ENCODE peak calls at places on chromosomes 1 and 21, in nine cellular contexts. D is aorta; Y is left lung; W is SJSA1; F is CD8-positive, alpha-beta T cell; P is heart left ventricle; O is tibial nerve; K is colonic mucosa; T is adipocyte. M is an unnamed sample.

GRCh38 chr21:36207577-36208320 is 51.1 kb downstream of the DOP1B start:
- DNase-seq in W (no peak), Y (no peak), T (peak), P (no peak), O (no peak), D (peak), F (no peak), K (no peak), M (peak)

GRCh38 chr1:193614817-193615216 is 428.4 kb upstream of the B3GALT2 start:
- DNase-seq in T (peak), W (no peak), O (no peak), P (no peak), Y (no peak), F (no peak), K (no peak), D (no peak), M (peak)

GRCh38 chr1:35894183-35894582 is 11.2 kb downstream of the AGO1 start:
- DNase-seq in K (no peak), D (no peak), W (no peak), Y (peak), P (no peak), T (no peak), O (no peak), F (no peak), M (peak)

GRCh38 chr1:35600593-35600992 is 27.5 kb downstream of the TFAP2E start:
- DNase-seq in P (no peak), O (no peak), D (no peak), W (no peak), Y (no peak), F (no peak), T (no peak), K (no peak), M (no peak)

GRCh38 chr21:33712022-33712803 is 69.9 kb downstream of the ITSN1 start:
- DNase-seq in Y (no peak), F (no peak), P (no peak), D (no peak), O (no peak), K (no peak), T (no peak), W (no peak), M (peak)

GRCh38 chr1:110387048-110387748 is 3.6 kb downstream of the SLC16A4 start:
- DNase-seq in W (no peak), F (no peak), K (no peak), T (no peak), O (no peak), P (no peak), Y (no peak), D (no peak), M (no peak)

GRCh38 chr1:231037585-231038517 is 2.2 kb downstream of the FAM89A start:
- DNase-seq in W (peak), Y (no peak), K (no peak), D (no peak), T (no peak), P (no peak), O (no peak), F (no peak), M (no peak)

GRCh38 chr1:232166942-232167341 is 463.0 kb downstream of the SIPA1L2 start:
- DNase-seq in F (no peak), W (no peak), T (no peak), D (no peak), O (no peak), Y (no peak), P (no peak), K (no peak), M (no peak)

GRCh38 chr21:43880111-43880985 is 15.3 kb downstream of the AGPAT3 start:
- DNase-seq in O (no peak), K (no peak), W (no peak), D (no peak), Y (peak), T (peak), F (no peak), P (no peak), M (no peak)

GRCh38 chr1:229613938-229614337 is 12.0 kb downstream of the TAF5L start:
- DNase-seq in P (no peak), K (no peak), O (no peak), F (no peak), Y (no peak), W (no peak), T (no peak), D (no peak), M (no peak)

GRCh38 chr1:89615676-89616598 is 17.0 kb upstream of the LRRC8C start:
- DNase-seq in D (no peak), P (no peak), F (no peak), W (peak), Y (no peak), O (no peak), K (no peak), T (no peak), M (peak)

GRCh38 chr1:30229960-30230359 is 493.4 kb downstream of the MATN1 start:
- DNase-seq in O (no peak), W (no peak), Y (no peak), T (no peak), D (no peak), P (no peak), F (no peak), K (no peak), M (no peak)

GRCh38 chr21:42527489-42528158 is 14.0 kb downstream of the SLC37A1 start:
- DNase-seq in P (no peak), F (no peak), K (no peak), D (no peak), O (no peak), T (no peak), Y (peak), W (no peak), M (peak)

GRCh38 chr1:95252422-95252821 is 18.4 kb downstream of the RWDD3 start:
- DNase-seq in W (no peak), K (no peak), D (no peak), F (no peak), P (no peak), O (no peak), T (no peak), Y (no peak), M (no peak)

GRCh38 chr1:154784416-154784815 is 85.7 kb downstream of the KCNN3 start:
- DNase-seq in O (no peak), W (no peak), F (no peak), K (no peak), P (no peak), D (peak), Y (no peak), T (no peak), M (no peak)

GRCh38 chr1:199866210-199866617 is 161.3 kb upstream of the NR5A2 start:
- DNase-seq in Y (no peak), O (no peak), W (no peak), D (no peak), K (no peak), P (no peak), F (no peak), T (no peak), M (no peak)

GRCh38 chr1:162663589-162664030 is 31.3 kb downstream of the DDR2 start:
- DNase-seq in F (no peak), K (no peak), Y (peak), W (peak), D (no peak), T (peak), P (no peak), O (no peak), M (peak)

GRCh38 chr21:34008618-34009017 is 64.8 kb upstream of the MRPS6 start:
- DNase-seq in K (no peak), D (no peak), Y (no peak), O (no peak), F (no peak), P (no peak), W (no peak), T (no peak), M (no peak)

GRCh38 chr1:36645911-36646310 is 163.2 kb upstream of the CSF3R start:
- DNase-seq in O (no peak), Y (no peak), W (no peak), D (no peak), K (no peak), P (no peak), F (no peak), T (no peak), M (no peak)

GRCh38 chr1:164785841-164786534 is 227.0 kb downstream of the PBX1 start:
- DNase-seq in D (no peak), W (no peak), O (no peak), K (no peak), F (no peak), T (peak), Y (no peak), P (no peak), M (no peak)

GRCh38 chr1:18233176-18233864 is 125.7 kb downstream of the IGSF21 start:
- DNase-seq in K (no peak), P (no peak), O (no peak), F (no peak), T (no peak), D (no peak), Y (no peak), W (no peak), M (no peak)

GRCh38 chr1:97745912-97746311 is 174.9 kb downstream of the DPYD start:
- DNase-seq in F (no peak), D (no peak), T (peak), W (no peak), O (no peak), K (no peak), Y (no peak), P (no peak), M (no peak)

GRCh38 chr1:176996455-176997090 is 167.9 kb downstream of the ASTN1 start:
- DNase-seq in P (no peak), O (no peak), F (no peak), W (no peak), T (no peak), K (no peak), D (no peak), Y (no peak), M (no peak)

GRCh38 chr21:26391166-26391565 is 181.9 kb downstream of the CYYR1 start:
- DNase-seq in F (no peak), W (no peak), T (no peak), O (no peak), P (no peak), D (no peak), Y (no peak), K (no peak), M (no peak)

GRCh38 chr1:33914531-33914930 is 50.7 kb downstream of the HMGB4 start:
- DNase-seq in Y (no peak), K (no peak), W (no peak), T (no peak), P (no peak), F (no peak), D (no peak), O (no peak), M (no peak)

GRCh38 chr1:147664206-147664605 is 6.1 kb downstream of the ACP6 start:
- DNase-seq in F (no peak), D (no peak), O (no peak), P (no peak), K (no peak), T (peak), Y (no peak), W (no peak), M (no peak)

GRCh38 chr1:61828814-61829213 is 86.5 kb downstream of the PATJ start:
- DNase-seq in Y (no peak), W (no peak), P (no peak), F (no peak), O (no peak), T (no peak), K (no peak), D (no peak), M (no peak)

GRCh38 chr1:30377230-30378022 is 346.0 kb downstream of the MATN1 start:
- DNase-seq in K (no peak), F (no peak), P (no peak), Y (no peak), D (no peak), W (peak), O (no peak), T (no peak), M (no peak)

GRCh38 chr1:42747125-42747524 is 7.1 kb upstream of the CLDN19 start:
- DNase-seq in T (peak), K (peak), W (no peak), D (no peak), Y (no peak), F (peak), O (peak), P (no peak), M (peak)

GRCh38 chr1:37691497-37692077 is 729 bp upstream of the CDCA8 start:
- DNase-seq in W (peak), Y (peak), F (no peak), K (peak), O (peak), T (peak), D (peak), P (peak), M (peak)

GRCh38 chr1:205014772-205015171 is 28.2 kb upstream of the CNTN2 start:
- DNase-seq in D (no peak), Y (no peak), W (no peak), O (no peak), K (no peak), P (no peak), T (no peak), F (no peak), M (no peak)

GRCh38 chr1:156625436-156626078 is 6.3 kb downstream of the HAPLN2 start:
- DNase-seq in Y (no peak), D (peak), F (peak), T (peak), O (peak), K (peak), W (no peak), P (peak), M (peak)

GRCh38 chr1:152047607-152047953 is 10.8 kb upstream of the S100A11 start:
- DNase-seq in K (no peak), O (no peak), F (no peak), Y (no peak), W (peak), P (no peak), D (peak), T (no peak), M (no peak)
- H3K4me3 ChIP-seq in K (peak), O (no peak), F (peak), Y (no peak), W (peak), P (peak), D (no peak), T (peak), M (peak)

DNA sequence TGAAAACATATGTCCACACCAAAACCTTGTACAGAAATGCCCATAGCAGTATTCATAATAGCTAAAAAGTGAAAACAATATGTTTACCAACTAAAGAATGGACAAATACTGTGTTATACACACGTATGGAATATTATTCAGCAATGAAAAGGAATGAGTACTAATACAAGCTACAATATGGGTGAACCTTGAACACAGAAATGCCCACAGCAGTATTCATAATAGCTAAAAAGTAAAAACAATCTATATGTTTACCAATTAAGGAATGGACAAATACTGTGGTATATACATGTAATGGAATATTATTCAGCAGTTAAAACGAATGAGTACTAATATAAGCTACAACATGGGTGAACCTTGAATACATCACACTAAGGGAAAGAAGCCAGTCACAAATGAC is 3.0 kb downstream of the BTG3 start:
- DNase-seq in Y (no peak), K (no peak), F (no peak), T (no peak), W (no peak), O (no peak), D (no peak), P (no peak), M (no peak)
- H3K4me3 ChIP-seq in Y (no peak), K (no peak), F (no peak), T (peak), W (no peak), O (no peak), D (no peak), P (no peak), M (no peak)

GRCh38 chr1:65990161-65990560 is 197.5 kb downstream of the PDE4B start:
- DNase-seq in P (no peak), D (no peak), O (no peak), W (no peak), Y (no peak), T (peak), F (no peak), K (no peak), M (no peak)

GRCh38 chr1:65992160-65993046 is 199.7 kb downstream of the PDE4B start:
- DNase-seq in D (no peak), Y (no peak), K (no peak), P (no peak), F (no peak), O (no peak), T (peak), W (no peak), M (no peak)

GRCh38 chr1:65994223-65994622 is 201.5 kb downstream of the PDE4B start:
- DNase-seq in T (no peak), Y (no peak), K (no peak), O (no peak), P (no peak), F (no peak), W (no peak), D (no peak), M (no peak)

GRCh38 chr1:65993047-65993363 is 200.3 kb downstream of the PDE4B start:
- DNase-seq in P (no peak), D (no peak), F (no peak), T (no peak), Y (no peak), K (no peak), O (no peak), W (no peak), M (no peak)

DNA sequence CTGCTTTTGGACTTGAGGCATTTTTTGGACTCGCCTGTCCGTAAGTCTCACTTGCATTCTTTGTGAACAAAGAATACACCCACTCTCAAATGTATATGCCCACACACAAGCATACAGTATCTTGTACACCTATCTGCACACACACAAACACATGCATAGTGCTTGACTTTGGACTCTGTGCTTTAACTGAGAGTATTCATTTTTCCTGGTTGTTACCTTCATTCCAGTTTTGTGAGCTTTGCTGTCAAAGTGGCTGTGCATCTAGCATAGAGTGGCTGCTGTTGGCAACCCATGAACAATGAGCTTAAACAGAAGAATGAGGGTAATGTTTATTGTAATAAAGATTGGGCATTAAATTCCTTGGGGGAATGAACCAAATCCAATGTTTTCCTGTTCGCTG is 199.0 kb downstream of the PDE4B start:
- DNase-seq in D (no peak), K (no peak), Y (no peak), W (no peak), O (no peak), P (no peak), T (peak), F (no peak), M (no peak)
- H3K4me3 ChIP-seq in D (no peak), K (no peak), Y (no peak), W (no peak), O (no peak), P (no peak), T (no peak), F (no peak), M (no peak)

DNA sequence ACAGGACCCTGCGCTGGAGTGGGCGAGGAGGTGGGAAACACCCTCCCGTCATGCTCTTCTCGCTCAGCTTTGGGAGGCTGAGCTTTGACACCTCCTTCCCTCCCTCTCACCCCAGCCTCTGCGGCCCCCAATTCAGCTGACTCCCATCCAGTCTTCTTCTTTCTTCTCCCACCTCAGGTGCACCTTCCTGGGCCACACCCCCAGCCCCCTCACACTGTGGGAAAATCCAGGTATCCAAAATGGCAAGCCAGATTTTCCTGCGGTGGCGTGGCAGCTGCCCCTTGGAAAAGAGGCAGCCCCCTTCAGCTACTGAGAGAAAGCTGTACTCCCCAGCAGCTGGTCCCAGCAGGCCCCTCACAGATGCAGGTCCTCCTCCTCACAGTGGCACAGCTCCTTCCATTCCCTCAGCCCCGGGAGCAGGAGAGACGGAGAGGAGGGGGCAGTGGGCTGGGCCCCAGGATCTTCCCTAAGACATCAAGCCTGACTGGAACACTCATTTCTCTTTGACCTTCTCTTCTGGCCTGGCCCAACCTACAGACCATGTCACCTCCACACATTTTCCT is 61.6 kb downstream of the OPTC start:
- DNase-seq in O (no peak), K (no peak), D (no peak), F (no peak), W (no peak), T (no peak), Y (no peak), P (no peak), M (no peak)
- H3K4me3 ChIP-seq in O (no peak), K (no peak), D (no peak), F (no peak), W (peak), T (peak), Y (no peak), P (peak), M (no peak)

GRCh38 chr1:167059045-167059728 is 31.0 kb downstream of the GPA33 start:
- DNase-seq in P (peak), Y (peak), O (peak), D (peak), W (peak), F (peak), T (peak), K (peak), M (peak)
- H3K4me3 ChIP-seq in P (no peak), Y (no peak), O (no peak), D (no peak), W (no peak), F (no peak), T (no peak), K (no peak), M (no peak)

DNA sequence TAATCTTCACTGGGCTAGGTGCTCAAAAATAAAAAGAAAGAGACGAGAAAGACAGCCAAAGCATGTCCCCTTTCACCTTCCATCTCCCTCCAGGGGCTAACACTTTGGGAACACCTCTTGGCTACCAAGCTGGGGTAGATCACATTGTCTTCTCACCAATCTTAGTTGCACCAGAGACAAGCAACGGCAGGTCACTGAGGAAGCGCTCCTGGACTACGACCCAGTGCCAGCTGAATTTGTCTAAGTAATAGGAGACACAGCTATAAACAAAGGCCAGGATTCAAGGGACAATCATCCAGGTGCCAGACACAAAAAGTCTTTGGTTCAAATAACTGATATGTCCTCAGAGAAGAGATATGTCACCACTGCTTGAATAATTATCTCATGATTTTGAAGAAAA is 100.4 kb downstream of the SLC45A1 start:
- DNase-seq in Y (no peak), O (no peak), D (no peak), T (no peak), P (no peak), F (no peak), K (no peak), W (no peak), M (no peak)
- H3K4me3 ChIP-seq in Y (no peak), O (no peak), D (no peak), T (peak), P (no peak), F (no peak), K (no peak), W (no peak), M (no peak)

DNA sequence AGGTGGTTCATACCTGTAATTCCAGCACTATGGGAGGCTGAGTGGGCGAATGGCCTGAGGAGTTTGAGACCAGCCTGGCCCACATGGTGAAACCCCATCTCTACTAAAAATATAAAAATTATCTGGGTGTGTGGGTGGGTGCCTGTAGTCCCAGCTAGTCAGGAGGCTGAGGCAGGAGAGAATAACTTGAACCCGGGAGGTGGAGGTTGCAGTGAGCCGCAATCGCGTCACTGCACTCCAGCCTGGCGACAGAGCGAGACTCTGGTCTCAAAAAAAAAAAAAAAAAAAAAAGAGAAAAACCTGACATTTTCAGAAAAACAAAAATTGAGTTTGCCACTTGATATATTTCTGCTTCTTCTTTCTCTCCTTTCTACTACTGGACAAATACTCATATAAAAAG is 24.3 kb downstream of the CA6 start:
- DNase-seq in F (no peak), K (no peak), P (no peak), O (no peak), D (no peak), Y (no peak), W (no peak), T (no peak), M (no peak)
- H3K4me3 ChIP-seq in F (peak), K (no peak), P (no peak), O (no peak), D (no peak), Y (no peak), W (no peak), T (no peak), M (no peak)

M was measured in GM12865.